ENCODE peak calls at places on chromosomes 6 and 20, in seven cellular contexts. Z is SK-N-SH, N is K562, J is sigmoid colon, I is Panc1, B is HL-60, D is endothelial cell of umbilical vein. K is an unnamed sample.

GRCh38 chr20:2001119-2001518 is 7.3 kb upstream of the PDYN start:
- DNase-seq in B (no peak), N (no peak), D (no peak), J (no peak), Z (no peak), I (no peak), K (no peak)

GRCh38 chr6:111559193-111560097 is 46.2 kb downstream of the TRAF3IP2 start:
- DNase-seq in I (no peak), B (no peak), Z (no peak), D (no peak), N (no peak), J (no peak), K (no peak)

GRCh38 chr6:160167547-160168391 is 46.2 kb downstream of the SLC22A1 start:
- DNase-seq in N (no peak), I (no peak), B (no peak), Z (no peak), D (no peak), J (no peak), K (no peak)

GRCh38 chr6:28944412-28945006 is 20.7 kb upstream of the TRIM27 start:
- DNase-seq in B (peak; percentile 73), J (peak; percentile 74), Z (peak; percentile 47), D (peak; percentile 89), N (peak; percentile 52), I (peak; percentile 93), K (no peak)

GRCh38 chr20:44916586-44916985 is 6.7 kb downstream of the PABPC1L start:
- DNase-seq in J (no peak), B (no peak), N (no peak), D (no peak), I (no peak), Z (no peak), K (no peak)

GRCh38 chr6:37244430-37245310 is 12.9 kb upstream of the TBC1D22B start:
- DNase-seq in I (no peak), N (peak; percentile 41), D (peak; percentile 100), B (no peak), J (peak; percentile 94), Z (no peak), K (no peak)

GRCh38 chr20:63497138-63497945 is 1.5 kb downstream of the EEF1A2 start:
- DNase-seq in J (peak; percentile 64), I (no peak), Z (peak; percentile 38), B (no peak), D (no peak), N (no peak), K (no peak)

GRCh38 chr6:46876126-46876525 is 45.6 kb downstream of the ADGRF5 start:
- DNase-seq in B (no peak), I (peak; percentile 12), J (no peak), Z (no peak), D (peak; percentile 97), N (no peak), K (no peak)

GRCh38 chr6:16805190-16805860 is 44.1 kb upstream of the ATXN1 start:
- DNase-seq in N (no peak), D (no peak), B (no peak), I (no peak), Z (no peak), J (no peak), K (no peak)

GRCh38 chr6:25655746-25656145 is 3.7 kb downstream of the SCGN start:
- DNase-seq in N (no peak), Z (no peak), I (no peak), B (no peak), J (no peak), D (no peak), K (no peak)

GRCh38 chr6:21873562-21873961 is 280.0 kb downstream of the SOX4 start:
- DNase-seq in B (no peak), D (no peak), I (no peak), Z (no peak), N (no peak), J (peak; percentile 68), K (no peak)

GRCh38 chr20:57610261-57610952 is 9.8 kb downstream of the ZBP1 start:
- DNase-seq in D (no peak), Z (no peak), I (no peak), B (no peak), J (no peak), N (no peak), K (no peak)

GRCh38 chr6:166589334-166589731 is 2.9 kb upstream of the RAMACL start:
- DNase-seq in B (no peak), I (no peak), N (no peak), J (no peak), D (peak; percentile 72), Z (no peak), K (no peak)

GRCh38 chr6:80535914-80536565 is 429.6 kb downstream of the BCKDHB start:
- DNase-seq in D (no peak), J (no peak), N (no peak), B (no peak), Z (no peak), I (no peak), K (no peak)

GRCh38 chr20:43567477-43567876 is 8.7 kb downstream of the SGK2 start:
- DNase-seq in N (no peak), D (no peak), B (no peak), J (no peak), Z (no peak), I (no peak), K (no peak)

GRCh38 chr6:87742106-87742505 is 40.1 kb upstream of the AKIRIN2 start:
- DNase-seq in J (no peak), B (no peak), Z (no peak), D (no peak), N (no peak), I (no peak), K (no peak)

DNA sequence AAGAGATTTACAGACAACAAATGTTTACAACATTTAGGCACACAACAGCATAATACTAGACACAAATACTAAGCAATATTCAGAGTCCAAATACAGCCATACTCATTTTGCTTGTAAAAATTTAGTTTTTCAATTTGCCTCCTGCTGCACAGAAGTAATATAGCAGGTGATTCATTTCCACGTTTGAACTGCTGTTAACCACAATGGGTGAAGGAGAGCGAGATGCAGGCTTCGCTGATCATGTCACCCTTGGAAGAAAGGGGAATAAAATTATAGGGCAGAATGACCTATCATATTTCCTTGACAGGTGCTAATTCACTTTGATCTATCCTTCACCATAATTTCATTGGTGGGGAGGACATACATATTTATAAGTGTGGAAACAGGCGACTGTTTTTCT is 643.8 kb upstream of the AGPAT4 start:
- DNase-seq in N (no peak), J (no peak), D (no peak), B (no peak), I (no peak), Z (no peak), K (no peak)
- TF ChIP-seq POLR2AphosphoS5 in N (no peak), J (no peak), D (no peak), B (no peak), I (no peak), Z (no peak), K (no peak)

GRCh38 chr6:5693588-5693987 is 313.1 kb downstream of the NRN1 start:
- DNase-seq in B (no peak), Z (no peak), N (no peak), I (no peak), D (no peak), J (no peak), K (no peak)

GRCh38 chr6:5698318-5698717 is 308.4 kb downstream of the NRN1 start:
- DNase-seq in I (no peak), Z (no peak), D (no peak), J (no peak), N (no peak), B (no peak), K (no peak)

GRCh38 chr6:5701086-5701661 is 305.6 kb downstream of the NRN1 start:
- DNase-seq in J (no peak), D (no peak), B (no peak), N (no peak), I (no peak), Z (no peak), K (no peak)

GRCh38 chr6:5697508-5697907 is 309.2 kb downstream of the NRN1 start:
- DNase-seq in Z (no peak), D (no peak), N (no peak), J (no peak), B (no peak), I (no peak), K (no peak)

DNA sequence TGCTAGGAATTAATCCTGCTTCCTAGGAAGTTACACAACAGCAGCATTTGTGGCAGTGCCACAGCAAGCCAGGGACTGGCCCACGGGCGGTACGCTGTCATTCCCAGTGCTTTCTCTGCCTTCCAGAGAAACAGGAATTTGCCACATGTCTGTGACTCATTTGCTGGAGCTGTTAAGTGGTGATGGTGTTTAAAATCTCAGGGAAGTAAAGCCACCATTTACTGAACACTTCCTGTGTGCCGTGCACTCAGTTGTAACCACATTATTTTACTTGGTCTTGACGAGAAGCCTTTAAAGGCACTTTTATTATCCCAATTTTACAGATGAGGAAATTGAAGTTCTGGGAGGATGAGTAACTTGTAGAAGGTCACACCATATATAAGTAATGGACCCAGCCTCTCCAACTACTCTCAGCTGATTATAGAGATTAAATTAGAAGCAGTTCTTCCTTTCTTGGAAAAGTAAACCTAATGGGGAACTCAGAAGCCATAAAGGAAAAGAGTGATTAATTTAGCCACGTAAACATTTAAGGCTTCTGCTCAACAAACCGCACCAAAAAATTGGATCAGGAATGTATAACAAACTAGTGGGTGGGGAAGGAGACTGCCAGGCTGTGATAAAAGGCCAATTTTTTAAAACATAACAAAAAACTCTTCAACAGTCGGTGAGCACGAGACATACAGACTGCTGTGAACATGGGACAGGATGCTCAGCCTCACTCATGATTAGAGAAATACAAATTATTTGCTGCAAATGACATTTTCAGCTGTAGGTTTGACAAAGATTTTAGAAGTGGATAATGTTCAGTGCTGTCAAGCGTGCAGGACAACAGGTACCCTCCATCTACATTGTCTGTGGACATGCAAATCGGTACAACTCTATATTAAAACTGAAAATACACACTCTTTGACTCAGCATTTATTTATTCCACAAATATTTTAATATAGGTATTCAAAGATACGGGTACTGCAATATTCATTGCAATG is 311.2 kb downstream of the NRN1 start:
- DNase-seq in D (peak; percentile 61), J (no peak), Z (no peak), B (no peak), N (no peak), I (no peak), K (no peak)
- TF ChIP-seq POLR2AphosphoS5 in D (no peak), J (no peak), Z (no peak), B (no peak), N (no peak), I (no peak), K (no peak)

GRCh38 chr6:43772571-43773049 is 2.6 kb downstream of the VEGFA start:
- DNase-seq in N (peak; percentile 58), D (peak; percentile 31), J (peak; percentile 69), B (no peak), I (no peak), Z (peak; percentile 58), K (no peak)
- TF ChIP-seq POLR2AphosphoS5 in N (no peak), D (no peak), J (no peak), B (no peak), I (no peak), Z (no peak), K (no peak)

GRCh38 chr6:132765560-132765959 is 7.9 kb upstream of the VNN2 start:
- DNase-seq in B (no peak), N (no peak), J (no peak), I (no peak), D (no peak), Z (no peak), K (no peak)

GRCh38 chr6:132764370-132764769 is 6.7 kb upstream of the VNN2 start:
- DNase-seq in I (no peak), D (peak; percentile 12), Z (no peak), J (no peak), N (no peak), B (no peak), K (no peak)

GRCh38 chr6:132758689-132759088 is 985 bp upstream of the VNN2 start:
- DNase-seq in N (no peak), I (no peak), B (no peak), D (no peak), J (no peak), Z (no peak), K (no peak)

GRCh38 chr6:132760256-132760655 is 2.6 kb upstream of the VNN2 start:
- DNase-seq in J (no peak), I (no peak), N (no peak), D (no peak), B (no peak), Z (no peak), K (no peak)

GRCh38 chr6:132763269-132763668 is 5.6 kb upstream of the VNN2 start:
- DNase-seq in D (no peak), I (no peak), B (no peak), J (no peak), N (peak; percentile 18), Z (no peak), K (peak; percentile 35)
- TF ChIP-seq POLR2AphosphoS5 in D (no peak), I (no peak), B (no peak), J (no peak), N (no peak), Z (no peak), K (peak; percentile 22)

K was measured in GM12892.